ENCODE peak calls at places on chromosomes 13 and 19, in eight cellular contexts. D is psoas muscle; R is aorta; T is stomach; N is PC-9; Y is lung; X is cardiac muscle cell; F is CD8-positive, alpha-beta memory T cell. J is an unnamed sample. For H3K4me1, the result is how much of the 10 kb centered on the place peaks cover.

GRCh38 chr13:35909837-35910236 is 221.3 kb downstream of the DCLK1 start:
- DNase-seq in D (no peak), R (no peak), T (no peak), N (no peak), Y (no peak), X (no peak), F (no peak), J (no peak)

GRCh38 chr19:48353682-48354081 is 10.1 kb downstream of the TMEM143 start:
- DNase-seq in D (no peak), R (no peak), T (no peak), N (no peak), Y (no peak), X (no peak), F (no peak), J (no peak)

GRCh38 chr19:40594657-40595077 is 6.5 kb upstream of the LTBP4 start:
- DNase-seq in D (no peak), R (peak), T (no peak), N (no peak), Y (no peak), X (no peak), F (no peak), J (peak)

GRCh38 chr13:65889368-65889767 is 1340.8 kb downstream of the PCDH9 start:
- DNase-seq in D (no peak), R (no peak), T (no peak), N (no peak), Y (no peak), X (no peak), F (no peak), J (no peak)

GRCh38 chr13:111506621-111507020 is 186.2 kb downstream of the TEX29 start:
- DNase-seq in D (no peak), R (no peak), T (no peak), N (no peak), Y (no peak), X (no peak), F (no peak), J (no peak)

GRCh38 chr13:95496485-95496884 is 56.0 kb upstream of the CLDN10 start:
- DNase-seq in D (no peak), R (no peak), T (no peak), N (no peak), Y (no peak), X (no peak), F (no peak), J (no peak)

GRCh38 chr19:34359954-34360315 is 5.1 kb upstream of the GPI start:
- DNase-seq in D (no peak), R (no peak), T (no peak), N (no peak), Y (no peak), X (no peak), F (no peak), J (no peak)

GRCh38 chr19:43966079-43966694 is 15.2 kb downstream of the ZNF221 start:
- DNase-seq in D (no peak), R (no peak), T (no peak), N (no peak), Y (no peak), X (peak), F (no peak), J (no peak)

GRCh38 chr19:18274776-18275356 is 614 bp upstream of the IQCN start:
- DNase-seq in D (peak), R (peak), T (peak), N (peak), Y (peak), X (peak), F (no peak), J (peak)

GRCh38 chr19:33373701-33374405 is at the start of gene CEBPG:
- DNase-seq in D (peak), R (peak), T (peak), N (peak), Y (peak), X (peak), F (peak), J (peak)

GRCh38 chr19:35225951-35226350 is 2.6 kb downstream of the FAM187B start:
- DNase-seq in D (no peak), R (no peak), T (no peak), N (no peak), Y (no peak), X (no peak), F (no peak), J (no peak)

GRCh38 chr13:110312669-110313031 is 5.6 kb downstream of the COL4A2 start:
- DNase-seq in D (no peak), R (no peak), T (no peak), N (peak), Y (no peak), X (peak), F (no peak), J (no peak)

GRCh38 chr19:54137913-54138776 is 583 bp downstream of the CNOT3 start:
- DNase-seq in D (peak), R (no peak), T (no peak), N (peak), Y (no peak), X (no peak), F (peak), J (peak)

GRCh38 chr19:56132316-56132822 is 8.7 kb upstream of the ZNF444 start:
- DNase-seq in D (no peak), R (no peak), T (no peak), N (no peak), Y (peak), X (peak), F (no peak), J (no peak)

GRCh38 chr13:77563110-77563509 is 27.6 kb downstream of the SCEL start:
- DNase-seq in D (no peak), R (no peak), T (no peak), N (no peak), Y (no peak), X (peak), F (no peak), J (no peak)

GRCh38 chr13:40149611-40150283 is 494.3 kb downstream of the COG6 start:
- DNase-seq in D (no peak), R (peak), T (no peak), N (no peak), Y (no peak), X (peak), F (no peak), J (no peak)

GRCh38 chr13:21079761-21080730 is 18.7 kb upstream of the LATS2 start:
- DNase-seq in D (no peak), R (peak), T (no peak), N (peak), Y (no peak), X (peak), F (no peak), J (no peak)

GRCh38 chr19:51448011-51448744 is 10.1 kb downstream of the SIGLEC8 start:
- DNase-seq in D (no peak), R (no peak), T (no peak), N (no peak), Y (no peak), X (no peak), F (no peak), J (no peak)

GRCh38 chr19:13985771-13986347 is 20.3 kb downstream of the RFX1 start:
- DNase-seq in D (no peak), R (no peak), T (no peak), N (no peak), Y (no peak), X (no peak), F (no peak), J (no peak)
- H3K4me3 ChIP-seq in D (peak), R (no peak), T (no peak), N (no peak), Y (no peak), X (no peak), F (peak), J (no peak)

GRCh38 chr19:15307169-15307568 is 25.2 kb downstream of the BRD4 start:
- DNase-seq in D (no peak), R (no peak), T (no peak), N (no peak), Y (no peak), X (no peak), F (no peak), J (no peak)
- H3K4me1 ChIP-seq in D (half or more), R (under half), T (half or more), N (under half), Y (under half), X (under half), F (half or more), J (under half)

GRCh38 chr13:30143671-30144400 is 163.5 kb downstream of the KATNAL1 start:
- DNase-seq in D (no peak), R (no peak), T (no peak), N (no peak), Y (no peak), X (peak), F (no peak), J (no peak)
- H3K4me3 ChIP-seq in D (no peak), R (no peak), T (no peak), N (no peak), Y (no peak), X (no peak), F (no peak), J (no peak)

GRCh38 chr13:29905845-29906244 is 55.4 kb upstream of the UBL3 start:
- DNase-seq in D (no peak), R (peak), T (peak), N (peak), Y (peak), X (peak), F (no peak), J (no peak)

GRCh38 chr13:29908411-29908810 is 58.0 kb upstream of the UBL3 start:
- DNase-seq in D (peak), R (no peak), T (no peak), N (no peak), Y (no peak), X (peak), F (no peak), J (peak)

GRCh38 chr13:29906432-29907011 is 56.1 kb upstream of the UBL3 start:
- DNase-seq in D (no peak), R (no peak), T (no peak), N (no peak), Y (no peak), X (no peak), F (no peak), J (no peak)

GRCh38 chr13:29908917-29909755 is 58.7 kb upstream of the UBL3 start:
- DNase-seq in D (no peak), R (no peak), T (no peak), N (no peak), Y (no peak), X (no peak), F (no peak), J (no peak)

GRCh38 chr13:29907670-29908069 is 57.3 kb upstream of the UBL3 start:
- DNase-seq in D (no peak), R (no peak), T (no peak), N (no peak), Y (no peak), X (no peak), F (no peak), J (no peak)
- H3K4me1 ChIP-seq in D (under half), R (under half), T (under half), N (under half), Y (under half), X (under half), F (under half), J (under half)

GRCh38 chr19:14138576-14139265 is 2.3 kb upstream of the ASF1B start:
- DNase-seq in D (no peak), R (no peak), T (no peak), N (no peak), Y (peak), X (peak), F (no peak), J (no peak)
- H3K4me3 ChIP-seq in D (no peak), R (no peak), T (no peak), N (no peak), Y (no peak), X (no peak), F (no peak), J (no peak)

GRCh38 chr19:5959260-5960004 is 18.5 kb downstream of the RANBP3 start:
- DNase-seq in D (no peak), R (peak), T (no peak), N (no peak), Y (no peak), X (no peak), F (no peak), J (peak)
- H3K4me1 ChIP-seq in D (half or more), R (under half), T (half or more), N (under half), Y (half or more), X (half or more), F (half or more), J (under half)

DNA sequence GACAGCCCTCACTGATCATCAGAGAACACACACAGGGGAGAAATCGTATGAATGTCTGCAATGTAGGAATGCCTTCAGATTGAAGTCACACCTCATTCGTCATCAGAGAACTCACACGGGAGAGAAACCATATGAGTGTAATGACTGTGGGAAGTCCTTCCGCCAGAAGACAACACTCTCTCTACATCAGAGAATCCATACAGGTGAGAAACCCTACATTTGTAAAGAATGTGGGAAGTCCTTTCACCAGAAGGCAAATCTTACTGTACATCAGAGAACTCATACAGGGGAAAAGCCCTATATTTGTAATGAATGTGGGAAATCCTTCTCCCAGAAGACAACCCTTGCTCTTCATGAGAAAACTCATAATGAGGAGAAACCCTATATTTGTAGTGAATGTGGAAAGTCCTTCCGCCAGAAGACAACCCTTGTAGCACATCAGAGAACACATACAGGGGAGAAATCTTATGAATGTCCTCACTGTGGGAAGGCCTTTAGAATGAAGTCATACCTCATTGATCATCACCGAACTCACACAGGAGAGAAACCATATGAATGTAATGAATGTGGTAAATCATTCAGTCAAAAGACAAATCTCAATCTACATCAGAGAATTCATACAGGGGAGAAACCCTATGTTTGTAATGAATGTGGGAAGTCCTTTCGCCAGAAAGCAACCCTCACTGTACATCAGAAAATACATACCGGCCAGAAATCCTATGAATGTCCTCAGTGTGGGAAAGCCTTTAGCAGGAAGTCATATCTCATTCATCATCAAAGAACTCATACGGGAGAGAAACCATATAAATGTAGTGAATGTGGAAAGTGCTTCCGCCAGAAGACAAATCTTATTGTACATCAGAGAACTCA is 32.5 kb downstream of the ZNF567 start:
- DNase-seq in D (no peak), R (no peak), T (no peak), N (no peak), Y (no peak), X (peak), F (no peak), J (no peak)
- H3K4me3 ChIP-seq in D (no peak), R (peak), T (no peak), N (peak), Y (no peak), X (no peak), F (peak), J (peak)

GRCh38 chr19:28294395-28294794 is 918.6 kb downstream of the UQCRFS1 start:
- DNase-seq in D (no peak), R (no peak), T (no peak), N (no peak), Y (no peak), X (peak), F (no peak), J (no peak)

GRCh38 chr19:28290963-28291657 is 921.8 kb downstream of the UQCRFS1 start:
- DNase-seq in D (no peak), R (no peak), T (no peak), N (no peak), Y (no peak), X (no peak), F (no peak), J (no peak)

GRCh38 chr19:28292822-28293500 is 920.0 kb downstream of the UQCRFS1 start:
- DNase-seq in D (no peak), R (no peak), T (no peak), N (no peak), Y (no peak), X (no peak), F (no peak), J (peak)

GRCh38 chr19:28291874-28292273 is 921.1 kb downstream of the UQCRFS1 start:
- DNase-seq in D (no peak), R (no peak), T (no peak), N (no peak), Y (no peak), X (no peak), F (no peak), J (no peak)

DNA sequence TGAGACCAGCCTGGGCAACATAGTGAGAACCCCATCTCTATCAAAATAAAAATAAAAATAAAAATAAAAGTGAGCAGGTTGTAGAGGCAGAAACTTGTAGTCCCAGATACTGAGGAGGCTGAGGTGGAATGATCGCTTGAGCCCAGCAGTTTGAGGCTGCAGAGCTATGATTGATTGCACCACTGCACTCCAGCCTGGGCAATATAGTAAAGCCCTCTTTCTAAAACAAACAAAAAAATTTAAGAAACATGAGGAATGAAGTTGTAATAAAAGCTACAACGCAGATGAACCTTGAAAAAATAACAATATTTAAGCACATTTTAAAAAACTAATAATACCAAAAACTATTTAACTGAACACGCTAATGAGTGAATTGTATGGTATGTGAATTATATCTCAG is 919.3 kb downstream of the UQCRFS1 start:
- DNase-seq in D (no peak), R (no peak), T (no peak), N (no peak), Y (no peak), X (no peak), F (no peak), J (no peak)
- H3K4me1 ChIP-seq in D (under half), R (under half), T (under half), N (under half), Y (under half), X (under half), F (under half), J (under half)

GRCh38 chr13:27449936-27450828 is at the start of gene MTIF3:
- DNase-seq in D (peak), R (peak), T (peak), N (peak), Y (peak), X (peak), F (peak), J (peak)

GRCh38 chr13:27450921-27451461 is 627 bp upstream of the MTIF3 start:
- DNase-seq in D (peak), R (peak), T (peak), N (no peak), Y (peak), X (peak), F (peak), J (peak)

GRCh38 chr13:27455331-27455855 is 5.0 kb upstream of the MTIF3 start:
- DNase-seq in D (no peak), R (no peak), T (no peak), N (no peak), Y (no peak), X (no peak), F (no peak), J (no peak)
- H3K4me3 ChIP-seq in D (peak), R (no peak), T (peak), N (no peak), Y (no peak), X (no peak), F (peak), J (peak)